ENCODE peak calls at places on chromosomes 7 and 10, in eight cellular contexts. R is colonic mucosa, Q is ovary, H is left ventricle myocardium inferior, Y is esophagus squamous epithelium, Z is heart left ventricle, X is H9, A is heart right ventricle. J is an unnamed sample.

GRCh38 chr7:122605929-122606328 is 93.0 kb downstream of the RNF133 start:
- DNase-seq in R (no peak), Q (no peak), H (no peak), Y (no peak), Z (no peak), X (no peak), A (no peak), J (no peak)

GRCh38 chr10:116669832-116670644 is 49.3 kb downstream of the PNLIPRP2 start:
- DNase-seq in R (peak; percentile 52), Q (peak; percentile 59), H (no peak), Y (no peak), Z (no peak), X (peak; percentile 97), A (no peak), J (no peak)

GRCh38 chr10:28892818-28893547 is 215.7 kb downstream of the BAMBI start:
- DNase-seq in R (no peak), Q (no peak), H (no peak), Y (no peak), Z (no peak), X (no peak), A (no peak), J (no peak)

GRCh38 chr7:101235050-101235449 is 2.6 kb downstream of the CLDN15 start:
- DNase-seq in R (no peak), Q (no peak), H (no peak), Y (no peak), Z (no peak), X (peak; percentile 69), A (no peak), J (no peak)

GRCh38 chr10:117163061-117163953 is 25.2 kb upstream of the VAX1 start:
- DNase-seq in R (no peak), Q (no peak), H (no peak), Y (no peak), Z (no peak), X (peak; percentile 77), A (no peak), J (no peak)

GRCh38 chr10:78292987-78293865 is 259.6 kb downstream of the RPS24 start:
- DNase-seq in R (no peak), Q (no peak), H (no peak), Y (no peak), Z (no peak), X (peak; percentile 69), A (no peak), J (no peak)

GRCh38 chr7:29274156-29275017 is 79.8 kb downstream of the CHN2 start:
- DNase-seq in R (no peak), Q (no peak), H (no peak), Y (no peak), Z (no peak), X (no peak), A (no peak), J (no peak)

GRCh38 chr7:7354674-7355073 is 172.3 kb downstream of the C1GALT1 start:
- DNase-seq in R (no peak), Q (no peak), H (no peak), Y (no peak), Z (no peak), X (no peak), A (no peak), J (no peak)

GRCh38 chr7:128020161-128020560 is 11.1 kb downstream of the LRRC4 start:
- DNase-seq in R (no peak), Q (no peak), H (no peak), Y (no peak), Z (no peak), X (peak; percentile 70), A (no peak), J (no peak)

GRCh38 chr10:94042001-94042813 is 48.5 kb downstream of the PLCE1 start:
- DNase-seq in R (peak; percentile 56), Q (no peak), H (no peak), Y (no peak), Z (no peak), X (peak; percentile 27), A (no peak), J (no peak)

GRCh38 chr10:70759769-70760168 is 25.4 kb downstream of the TBATA start:
- DNase-seq in R (no peak), Q (peak; percentile 30), H (no peak), Y (no peak), Z (peak; percentile 52), X (no peak), A (no peak), J (no peak)

GRCh38 chr10:49664006-49664841 is 15.2 kb upstream of the C10orf53 start:
- DNase-seq in R (no peak), Q (no peak), H (no peak), Y (no peak), Z (no peak), X (no peak), A (no peak), J (no peak)

GRCh38 chr10:49667991-49668390 is 11.5 kb upstream of the C10orf53 start:
- DNase-seq in R (no peak), Q (no peak), H (no peak), Y (no peak), Z (no peak), X (no peak), A (no peak), J (no peak)

GRCh38 chr10:49666685-49667084 is 12.8 kb upstream of the C10orf53 start:
- DNase-seq in R (no peak), Q (no peak), H (no peak), Y (no peak), Z (no peak), X (no peak), A (no peak), J (no peak)

GRCh38 chr10:49664842-49665355 is 14.6 kb upstream of the C10orf53 start:
- DNase-seq in R (no peak), Q (no peak), H (no peak), Y (no peak), Z (no peak), X (peak; percentile 24), A (no peak), J (no peak)

GRCh38 chr10:49666054-49666453 is 13.4 kb upstream of the C10orf53 start:
- DNase-seq in R (no peak), Q (no peak), H (no peak), Y (no peak), Z (no peak), X (no peak), A (no peak), J (no peak)
- H3K27ac ChIP-seq in R (no peak overlapping the region), Q (no peak overlapping the region), H (no peak overlapping the region), Y (no peak overlapping the region), Z (no peak overlapping the region), X (no peak overlapping the region), A (no peak overlapping the region), J (no peak overlapping the region)

GRCh38 chr10:35390441-35390840 is 54.1 kb downstream of the CCNY start:
- DNase-seq in R (no peak), Q (no peak), H (no peak), Y (no peak), Z (no peak), X (no peak), A (no peak), J (peak; percentile 70)

GRCh38 chr10:35390843-35391152 is 54.5 kb downstream of the CCNY start:
- DNase-seq in R (no peak), Q (no peak), H (no peak), Y (no peak), Z (no peak), X (no peak), A (no peak), J (no peak)

GRCh38 chr10:35392482-35393230 is 56.3 kb downstream of the CCNY start:
- DNase-seq in R (no peak), Q (no peak), H (no peak), Y (no peak), Z (no peak), X (no peak), A (no peak), J (no peak)

GRCh38 chr10:35391153-35391953 is 55.0 kb downstream of the CCNY start:
- DNase-seq in R (no peak), Q (no peak), H (no peak), Y (no peak), Z (no peak), X (no peak), A (no peak), J (no peak)

DNA sequence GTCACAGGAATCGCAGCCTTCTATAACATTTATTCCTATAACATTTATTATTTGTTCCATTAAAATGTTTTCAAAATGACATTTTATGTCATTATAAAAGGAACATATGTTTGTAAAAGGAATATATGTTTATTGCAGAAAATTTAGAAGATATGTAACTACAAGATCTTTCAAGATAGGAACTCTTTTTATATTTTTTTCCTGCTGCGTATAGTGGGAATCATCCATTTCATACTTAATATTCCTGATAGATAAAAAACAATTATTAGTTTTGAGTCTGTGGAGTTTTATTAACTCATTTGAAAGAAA is 55.6 kb downstream of the CCNY start:
- DNase-seq in R (no peak), Q (no peak), H (no peak), Y (no peak), Z (no peak), X (no peak), A (no peak), J (no peak)
- H3K4me1 ChIP-seq in R (peaks cover 6% of the 10 kb centered on the region), Q (peaks cover 30% of the 10 kb centered on the region), H (peaks cover 98% of the 10 kb centered on the region), Y (peaks cover 61% of the 10 kb centered on the region), Z (peaks cover 5% of the 10 kb centered on the region), X (peaks cover 23% of the 10 kb centered on the region), A (peaks cover 99% of the 10 kb centered on the region), J (no peaks in the 10 kb centered on the region)

GRCh38 chr10:102266670-102267069 is 21.3 kb downstream of the GBF1 start:
- DNase-seq in R (no peak), Q (no peak), H (no peak), Y (no peak), Z (no peak), X (no peak), A (no peak), J (no peak)

GRCh38 chr10:102269017-102269416 is 23.7 kb downstream of the GBF1 start:
- DNase-seq in R (no peak), Q (no peak), H (no peak), Y (no peak), Z (no peak), X (no peak), A (no peak), J (no peak)

GRCh38 chr10:102274062-102274461 is 28.7 kb downstream of the GBF1 start:
- DNase-seq in R (no peak), Q (no peak), H (no peak), Y (no peak), Z (no peak), X (no peak), A (no peak), J (no peak)

GRCh38 chr10:102267748-102268147 is 22.4 kb downstream of the GBF1 start:
- DNase-seq in R (no peak), Q (no peak), H (no peak), Y (no peak), Z (no peak), X (no peak), A (no peak), J (no peak)

GRCh38 chr10:102268333-102268999 is 23.1 kb downstream of the GBF1 start:
- DNase-seq in R (no peak), Q (no peak), H (no peak), Y (no peak), Z (no peak), X (no peak), A (no peak), J (no peak)
- TF ChIP-seq CTCF in R (no peak), Q (no peak), H (no peak), Y (no peak), Z (no peak), X (no peak), A (no peak), J (no peak)

DNA sequence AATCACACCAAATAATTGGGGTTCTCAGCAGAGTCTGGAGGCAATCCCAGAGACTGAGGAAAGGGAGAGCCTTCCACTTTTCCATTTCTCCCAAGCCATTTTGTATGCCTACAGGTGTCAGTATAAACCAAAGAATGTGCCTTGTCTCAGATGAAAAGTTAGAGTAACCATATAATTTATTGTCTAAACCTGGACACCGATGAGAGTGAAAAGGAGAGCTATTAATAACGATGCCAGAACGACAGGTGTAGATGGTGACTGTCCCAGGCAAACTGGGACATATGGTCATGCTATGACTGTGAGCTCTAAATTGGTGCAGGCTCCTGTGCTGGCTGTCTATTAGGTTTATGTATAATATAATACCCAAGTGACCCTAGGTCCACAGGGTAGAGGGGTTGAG is 219.6 kb downstream of the ARHGAP12 start:
- DNase-seq in R (no peak), Q (no peak), H (no peak), Y (no peak), Z (no peak), X (no peak), A (no peak), J (no peak)
- H3K27ac ChIP-seq in R (peak overlapping the region; percentile 42), Q (no peak overlapping the region), H (peak overlapping the region; percentile 92), Y (peak overlapping the region; percentile 74), Z (peak overlapping the region; percentile 85), X (no peak overlapping the region), A (peak overlapping the region; percentile 88), J (peak overlapping the region; percentile 49)